ENCODE peak calls at places on chromosomes 7 and 10, in five cellular contexts. T is activated CD8-positive, alpha-beta memory T cell treated with anti-CD3 and anti-CD28 coated beads for 24 hours; C is occipital lobe; I is activated T-helper 1 cell treated with anti-CD3 and anti-CD28 coated beads, Interleukin-12 subunit alpha, Interleukin-12 subunit beta, Interleukin-2, Interleukin-4 antibody, amounts not matched to agents 30 ng/mL and 10 ng/mL and 1 ng/mL, durations not matched to agents 14 hours and 24 hours and 36 hours; R is stimulated activated CD4-positive, alpha-beta T cell treated with anti-CD3 and anti-CD28 coated beads, Interleukin-2, amount 100 ng/mL, for 48 hours. P is an unnamed sample.

GRCh38 chr7:29289156-29290021 is 94.8 kb downstream of the CHN2 start:
- DNase-seq in C (peak), R (no peak), T (no peak), I (no peak), P (no peak)

GRCh38 chr10:88693392-88694020 is 12.5 kb upstream of the LIPK start:
- DNase-seq in C (no peak), T (no peak), I (no peak), R (no peak), P (peak)

GRCh38 chr10:48461623-48462481 is 143.0 kb downstream of the ARHGAP22 start:
- DNase-seq in T (peak), I (no peak), R (no peak), C (no peak), P (no peak)

GRCh38 chr10:11830836-11831519 is 7.8 kb downstream of the PROSER2 start:
- DNase-seq in I (no peak), R (no peak), T (no peak), C (no peak), P (no peak)

GRCh38 chr7:124072603-124073324 is 39.9 kb upstream of the TMEM229A start:
- DNase-seq in T (no peak), I (no peak), R (no peak), C (no peak), P (peak)

GRCh38 chr7:117588352-117588794 is 108.5 kb downstream of the CFTR start:
- DNase-seq in I (no peak), T (no peak), C (no peak), R (no peak), P (no peak)

GRCh38 chr7:101362334-101363195 is at the start of gene COL26A1:
- DNase-seq in C (peak), I (no peak), R (no peak), T (peak), P (peak)

GRCh38 chr7:94452257-94452656 is 57.4 kb upstream of the CASD1 start:
- DNase-seq in T (no peak), C (no peak), R (no peak), I (no peak), P (no peak)